ENCODE peak calls at places on chromosomes 2 and 18, in four cellular contexts. One of them, this sample, is unnamed.

GRCh38 chr2:84963692-84964405 is 7.1 kb upstream of the KCMF1 start:
- DNase-seq in activated CD4-positive, alpha-beta T cell treated with anti-CD3 and anti-CD28 coated beads for 48 hours: no peak
- DNase-seq in skeletal muscle cell: peak; percentile 56
- DNase-seq in NCI-H2171: no peak
- DNase-seq in this sample: no peak

GRCh38 chr2:230981704-230982103 is 14.2 kb upstream of the SPATA3 start:
- DNase-seq in activated CD4-positive, alpha-beta T cell treated with anti-CD3 and anti-CD28 coated beads for 48 hours: no peak
- DNase-seq in skeletal muscle cell: no peak
- DNase-seq in NCI-H2171: no peak
- DNase-seq in this sample: no peak

GRCh38 chr18:10010611-10011015 is 96.8 kb downstream of the VAPA start:
- DNase-seq in activated CD4-positive, alpha-beta T cell treated with anti-CD3 and anti-CD28 coated beads for 48 hours: no peak
- DNase-seq in skeletal muscle cell: peak; percentile 86
- DNase-seq in NCI-H2171: no peak
- DNase-seq in this sample: peak; percentile 69

GRCh38 chr2:235638541-235639192 is 144.8 kb downstream of the AGAP1 start:
- DNase-seq in activated CD4-positive, alpha-beta T cell treated with anti-CD3 and anti-CD28 coated beads for 48 hours: no peak
- DNase-seq in skeletal muscle cell: no peak
- DNase-seq in NCI-H2171: no peak
- DNase-seq in this sample: peak; percentile 86

GRCh38 chr2:176158306-176158643 is 1.2 kb downstream of the HOXD3 start:
- DNase-seq in activated CD4-positive, alpha-beta T cell treated with anti-CD3 and anti-CD28 coated beads for 48 hours: no peak
- DNase-seq in skeletal muscle cell: no peak
- DNase-seq in NCI-H2171: no peak
- DNase-seq in this sample: no peak

GRCh38 chr2:223563462-223563861 is 38.7 kb downstream of the SCG2 start:
- DNase-seq in activated CD4-positive, alpha-beta T cell treated with anti-CD3 and anti-CD28 coated beads for 48 hours: no peak
- DNase-seq in skeletal muscle cell: no peak
- DNase-seq in NCI-H2171: no peak
- DNase-seq in this sample: no peak

GRCh38 chr2:45649855-45650806 is 1.3 kb upstream of the PRKCE start:
- DNase-seq in activated CD4-positive, alpha-beta T cell treated with anti-CD3 and anti-CD28 coated beads for 48 hours: peak; percentile 64
- DNase-seq in skeletal muscle cell: no peak
- DNase-seq in NCI-H2171: peak; percentile 23
- DNase-seq in this sample: peak; percentile 72

GRCh38 chr2:111155610-111156009 is 34.9 kb downstream of the BCL2L11 start:
- DNase-seq in activated CD4-positive, alpha-beta T cell treated with anti-CD3 and anti-CD28 coated beads for 48 hours: no peak
- DNase-seq in skeletal muscle cell: no peak
- DNase-seq in NCI-H2171: no peak
- DNase-seq in this sample: no peak

This sample was measured in head of caudate nucleus.